ENCODE peak calls at places on chromosomes 11 and 22, in six cellular contexts. One of them, this sample, is unnamed.

GRCh38 chr11:65205602-65205967 is 23.9 kb downstream of the CAPN1 start:
- DNase-seq in tibial artery: no peak
- DNase-seq in kidney tubule cell: no peak
- DNase-seq in COR-L47: no peak
- DNase-seq in sciatic nerve: peak
- DNase-seq in non-pigmented ciliary epithelial cell: no peak
- DNase-seq in this sample: no peak

GRCh38 chr11:120500414-120500936 is 11.1 kb upstream of the GRIK4 start:
- DNase-seq in tibial artery: peak
- DNase-seq in non-pigmented ciliary epithelial cell: no peak
- DNase-seq in kidney tubule cell: no peak
- DNase-seq in COR-L47: no peak
- DNase-seq in sciatic nerve: no peak
- DNase-seq in this sample: no peak

GRCh38 chr11:78203184-78203583 is 14.5 kb downstream of the USP35 start:
- DNase-seq in sciatic nerve: peak
- DNase-seq in COR-L47: no peak
- DNase-seq in kidney tubule cell: no peak
- DNase-seq in tibial artery: no peak
- DNase-seq in non-pigmented ciliary epithelial cell: no peak
- DNase-seq in this sample: no peak

GRCh38 chr11:11384829-11385228 is 31.8 kb upstream of the CSNK2A3 start:
- DNase-seq in tibial artery: no peak
- DNase-seq in non-pigmented ciliary epithelial cell: no peak
- DNase-seq in kidney tubule cell: no peak
- DNase-seq in COR-L47: no peak
- DNase-seq in sciatic nerve: no peak
- DNase-seq in this sample: no peak

GRCh38 chr11:73866586-73866996 is 10.1 kb downstream of the COA4 start:
- DNase-seq in COR-L47: no peak
- DNase-seq in sciatic nerve: no peak
- DNase-seq in kidney tubule cell: peak
- DNase-seq in non-pigmented ciliary epithelial cell: peak
- DNase-seq in tibial artery: no peak
- DNase-seq in this sample: peak

GRCh38 chr22:46511391-46512370 is 25.7 kb downstream of the CELSR1 start:
- DNase-seq in COR-L47: no peak
- DNase-seq in non-pigmented ciliary epithelial cell: no peak
- DNase-seq in sciatic nerve: no peak
- DNase-seq in kidney tubule cell: no peak
- DNase-seq in tibial artery: no peak
- DNase-seq in this sample: no peak

GRCh38 chr11:63595296-63595695 is 18.9 kb downstream of the PLAAT3 start:
- DNase-seq in sciatic nerve: no peak
- DNase-seq in non-pigmented ciliary epithelial cell: no peak
- DNase-seq in tibial artery: no peak
- DNase-seq in COR-L47: no peak
- DNase-seq in kidney tubule cell: peak
- DNase-seq in this sample: no peak

GRCh38 chr11:119065369-119065768 is 2.2 kb upstream of the VPS11 start:
- DNase-seq in non-pigmented ciliary epithelial cell: no peak
- DNase-seq in kidney tubule cell: peak
- DNase-seq in sciatic nerve: no peak
- DNase-seq in tibial artery: no peak
- DNase-seq in COR-L47: no peak
- DNase-seq in this sample: no peak

GRCh38 chr11:23755076-23755475 is 741.8 kb upstream of the LUZP2 start:
- DNase-seq in kidney tubule cell: no peak
- DNase-seq in non-pigmented ciliary epithelial cell: no peak
- DNase-seq in COR-L47: no peak
- DNase-seq in tibial artery: no peak
- DNase-seq in sciatic nerve: no peak
- DNase-seq in this sample: no peak

GRCh38 chr11:133903875-133904817 is 52.6 kb downstream of the IGSF9B start:
- DNase-seq in non-pigmented ciliary epithelial cell: no peak
- DNase-seq in kidney tubule cell: no peak
- DNase-seq in COR-L47: no peak
- DNase-seq in tibial artery: no peak
- DNase-seq in sciatic nerve: peak
- DNase-seq in this sample: no peak

GRCh38 chr11:114027941-114028340 is 31.6 kb upstream of the ZBTB16 start:
- DNase-seq in non-pigmented ciliary epithelial cell: no peak
- DNase-seq in kidney tubule cell: no peak
- DNase-seq in COR-L47: no peak
- DNase-seq in tibial artery: no peak
- DNase-seq in sciatic nerve: no peak
- DNase-seq in this sample: no peak

GRCh38 chr22:37822079-37822833 is 926 bp upstream of the GALR3 start:
- DNase-seq in COR-L47: no peak
- DNase-seq in kidney tubule cell: no peak
- DNase-seq in sciatic nerve: no peak
- DNase-seq in non-pigmented ciliary epithelial cell: no peak
- DNase-seq in tibial artery: no peak
- DNase-seq in this sample: no peak

GRCh38 chr11:124865902-124866851 is 945 bp downstream of the ROBO3 start:
- DNase-seq in sciatic nerve: no peak
- DNase-seq in non-pigmented ciliary epithelial cell: no peak
- DNase-seq in kidney tubule cell: peak
- DNase-seq in COR-L47: no peak
- DNase-seq in tibial artery: no peak
- DNase-seq in this sample: no peak

GRCh38 chr22:20583471-20583922 is 76.1 kb downstream of the MED15 start:
- DNase-seq in tibial artery: no peak
- DNase-seq in kidney tubule cell: no peak
- DNase-seq in sciatic nerve: no peak
- DNase-seq in COR-L47: no peak
- DNase-seq in non-pigmented ciliary epithelial cell: no peak
- DNase-seq in this sample: no peak

GRCh38 chr11:116832350-116833290 is 2.9 kb downstream of the APOC3 start:
- DNase-seq in sciatic nerve: peak
- DNase-seq in kidney tubule cell: no peak
- DNase-seq in tibial artery: no peak
- DNase-seq in non-pigmented ciliary epithelial cell: no peak
- DNase-seq in COR-L47: no peak
- DNase-seq in this sample: no peak

GRCh38 chr11:32658639-32659406 is 75.2 kb downstream of the EIF3M start:
- DNase-seq in sciatic nerve: no peak
- DNase-seq in kidney tubule cell: peak
- DNase-seq in COR-L47: no peak
- DNase-seq in tibial artery: no peak
- DNase-seq in non-pigmented ciliary epithelial cell: no peak
- DNase-seq in this sample: peak

GRCh38 chr11:27390959-27391326 is 27.9 kb upstream of the CCDC34 start:
- DNase-seq in tibial artery: no peak
- DNase-seq in kidney tubule cell: peak
- DNase-seq in non-pigmented ciliary epithelial cell: peak
- DNase-seq in COR-L47: no peak
- DNase-seq in sciatic nerve: no peak
- DNase-seq in this sample: peak

GRCh38 chr11:72111803-72112540 is 523 bp downstream of the ANAPC15 start:
- DNase-seq in non-pigmented ciliary epithelial cell: peak
- DNase-seq in tibial artery: peak
- DNase-seq in COR-L47: peak
- DNase-seq in sciatic nerve: peak
- DNase-seq in kidney tubule cell: peak
- DNase-seq in this sample: peak

GRCh38 chr11:36376315-36376887 is 80.3 kb downstream of the PRR5L start:
- DNase-seq in tibial artery: peak
- DNase-seq in non-pigmented ciliary epithelial cell: no peak
- DNase-seq in kidney tubule cell: peak
- DNase-seq in COR-L47: no peak
- DNase-seq in sciatic nerve: peak
- DNase-seq in this sample: no peak

GRCh38 chr11:75342966-75343870 is 8.2 kb downstream of the ARRB1 start:
- DNase-seq in kidney tubule cell: peak
- DNase-seq in tibial artery: no peak
- DNase-seq in sciatic nerve: no peak
- DNase-seq in COR-L47: peak
- DNase-seq in non-pigmented ciliary epithelial cell: no peak
- DNase-seq in this sample: no peak

GRCh38 chr11:46381836-46382643 is 571 bp downstream of the MDK start:
- DNase-seq in tibial artery: no peak
- DNase-seq in sciatic nerve: no peak
- DNase-seq in COR-L47: no peak
- DNase-seq in kidney tubule cell: no peak
- DNase-seq in non-pigmented ciliary epithelial cell: no peak
- DNase-seq in this sample: no peak

GRCh38 chr11:104106136-104106754 is 57.7 kb downstream of the PDGFD start:
- DNase-seq in COR-L47: no peak
- DNase-seq in kidney tubule cell: no peak
- DNase-seq in non-pigmented ciliary epithelial cell: peak
- DNase-seq in tibial artery: no peak
- DNase-seq in sciatic nerve: no peak
- DNase-seq in this sample: no peak

GRCh38 chr11:65429069-65429681 is 6.6 kb downstream of the NEAT1 start:
- DNase-seq in sciatic nerve: peak
- DNase-seq in non-pigmented ciliary epithelial cell: no peak
- DNase-seq in tibial artery: peak
- DNase-seq in kidney tubule cell: peak
- DNase-seq in COR-L47: no peak
- DNase-seq in this sample: no peak

GRCh38 chr22:38313384-38313955 is 3.8 kb downstream of the CSNK1E start:
- DNase-seq in sciatic nerve: peak
- DNase-seq in non-pigmented ciliary epithelial cell: peak
- DNase-seq in COR-L47: no peak
- DNase-seq in kidney tubule cell: peak
- DNase-seq in tibial artery: peak
- DNase-seq in this sample: peak

GRCh38 chr11:1038361-1038760 is 1.8 kb upstream of the MUC6 start:
- DNase-seq in COR-L47: no peak
- DNase-seq in sciatic nerve: no peak
- DNase-seq in tibial artery: no peak
- DNase-seq in non-pigmented ciliary epithelial cell: no peak
- DNase-seq in kidney tubule cell: no peak
- DNase-seq in this sample: no peak

GRCh38 chr22:36086170-36086490 is 57.5 kb upstream of the RBFOX2 start:
- DNase-seq in non-pigmented ciliary epithelial cell: no peak
- DNase-seq in sciatic nerve: no peak
- DNase-seq in COR-L47: no peak
- DNase-seq in tibial artery: no peak
- DNase-seq in kidney tubule cell: peak
- DNase-seq in this sample: no peak

GRCh38 chr11:122170815-122171475 is 54.9 kb upstream of the BLID start:
- DNase-seq in kidney tubule cell: peak
- DNase-seq in COR-L47: no peak
- DNase-seq in sciatic nerve: no peak
- DNase-seq in non-pigmented ciliary epithelial cell: no peak
- DNase-seq in tibial artery: no peak
- DNase-seq in this sample: peak

GRCh38 chr11:35006389-35007128 is 90.1 kb downstream of the PDHX start:
- DNase-seq in tibial artery: no peak
- DNase-seq in COR-L47: no peak
- DNase-seq in sciatic nerve: no peak
- DNase-seq in kidney tubule cell: no peak
- DNase-seq in non-pigmented ciliary epithelial cell: no peak
- DNase-seq in this sample: no peak

GRCh38 chr11:6615882-6616585 is 3.2 kb downstream of the TPP1 start:
- DNase-seq in COR-L47: no peak
- DNase-seq in tibial artery: no peak
- DNase-seq in non-pigmented ciliary epithelial cell: no peak
- DNase-seq in sciatic nerve: no peak
- DNase-seq in kidney tubule cell: peak
- DNase-seq in this sample: no peak

GRCh38 chr22:18057568-18058209 is 20.1 kb upstream of the PEX26 start:
- DNase-seq in kidney tubule cell: peak
- DNase-seq in non-pigmented ciliary epithelial cell: peak
- DNase-seq in COR-L47: no peak
- DNase-seq in tibial artery: peak
- DNase-seq in sciatic nerve: peak
- DNase-seq in this sample: peak

GRCh38 chr11:278001-278951 is at the start of gene NLRP6:
- DNase-seq in kidney tubule cell: no peak
- DNase-seq in tibial artery: no peak
- DNase-seq in non-pigmented ciliary epithelial cell: no peak
- DNase-seq in sciatic nerve: peak
- DNase-seq in COR-L47: no peak
- DNase-seq in this sample: no peak